ENCODE peak calls at places on chromosomes 3 and 15, in eight cellular contexts. Y is A549, P is K562, D is GM12878, K is HCT116, F is HepG2, R is SK-N-SH, M is GM23338. Z is an unnamed sample. For H3K4me1, the result is how much of the 10 kb centered on the place peaks cover.

GRCh38 chr3:24579008-24579407 is 84.4 kb upstream of the THRB start:
- DNase-seq in Y (no peak), P (peak), D (no peak), K (no peak), F (no peak), R (peak), M (peak), Z (no peak)

GRCh38 chr3:30440147-30440604 is 166.2 kb upstream of the TGFBR2 start:
- DNase-seq in Y (peak), P (no peak), D (no peak), K (no peak), F (peak), R (no peak), M (no peak), Z (peak)

GRCh38 chr3:161305095-161305991 is 66.0 kb downstream of the SPTSSB start:
- DNase-seq in Y (peak), P (peak), D (no peak), K (no peak), F (no peak), R (peak), M (peak), Z (no peak)

GRCh38 chr15:25424073-25424472 is 14.8 kb downstream of the UBE3A start:
- DNase-seq in Y (no peak), P (no peak), D (no peak), K (no peak), F (no peak), R (no peak), M (no peak), Z (no peak)

GRCh38 chr15:94083467-94083991 is 147.8 kb upstream of the MCTP2 start:
- DNase-seq in Y (no peak), P (no peak), D (no peak), K (no peak), F (no peak), R (no peak), M (no peak), Z (no peak)

GRCh38 chr3:39407773-39408492 is 1.4 kb downstream of the RPSA start:
- DNase-seq in Y (no peak), P (no peak), D (no peak), K (no peak), F (no peak), R (no peak), M (no peak), Z (no peak)

GRCh38 chr15:42919794-42920280 is 741 bp downstream of the TTBK2 start:
- DNase-seq in Y (peak), P (peak), D (no peak), K (no peak), F (peak), R (peak), M (peak), Z (no peak)

GRCh38 chr15:57216288-57216687 is 160.0 kb upstream of the CGNL1 start:
- DNase-seq in Y (peak), P (no peak), D (no peak), K (no peak), F (no peak), R (no peak), M (no peak), Z (no peak)

GRCh38 chr3:24683511-24684384 is 189.1 kb upstream of the THRB start:
- DNase-seq in Y (peak), P (peak), D (no peak), K (peak), F (peak), R (peak), M (peak), Z (peak)

GRCh38 chr15:55897560-55898336 is 95.7 kb downstream of the NEDD4 start:
- DNase-seq in Y (peak), P (peak), D (no peak), K (no peak), F (peak), R (peak), M (peak), Z (peak)

GRCh38 chr3:87437765-87438164 is 161.4 kb upstream of the POU1F1 start:
- DNase-seq in Y (peak), P (no peak), D (no peak), K (no peak), F (no peak), R (no peak), M (no peak), Z (no peak)

GRCh38 chr15:49370782-49371181 is 52.3 kb upstream of the FGF7 start:
- DNase-seq in Y (peak), P (no peak), D (no peak), K (peak), F (no peak), R (no peak), M (no peak), Z (peak)

GRCh38 chr3:134081211-134081610 is 51.5 kb upstream of the SLCO2A1 start:
- DNase-seq in Y (no peak), P (no peak), D (no peak), K (no peak), F (peak), R (no peak), M (no peak), Z (no peak)

GRCh38 chr3:140274429-140274828 is 339.4 kb downstream of the CLSTN2 start:
- DNase-seq in Y (no peak), P (no peak), D (no peak), K (no peak), F (no peak), R (no peak), M (no peak), Z (no peak)

GRCh38 chr3:43768594-43768993 is 77.9 kb downstream of the ABHD5 start:
- DNase-seq in Y (no peak), P (no peak), D (no peak), K (no peak), F (no peak), R (no peak), M (no peak), Z (no peak)

GRCh38 chr3:24377218-24377993 is 117.2 kb downstream of the THRB start:
- DNase-seq in Y (no peak), P (no peak), D (no peak), K (no peak), F (no peak), R (no peak), M (no peak), Z (no peak)

GRCh38 chr3:177524742-177525141 is 327.5 kb upstream of the TBL1XR1 start:
- DNase-seq in Y (no peak), P (no peak), D (no peak), K (no peak), F (no peak), R (no peak), M (no peak), Z (no peak)

GRCh38 chr15:71635735-71636134 is 174.6 kb upstream of the NR2E3 start:
- DNase-seq in Y (no peak), P (no peak), D (no peak), K (no peak), F (no peak), R (no peak), M (no peak), Z (no peak)

GRCh38 chr3:104102386-104102785 is 1264.3 kb upstream of the ALCAM start:
- DNase-seq in Y (peak), P (no peak), D (peak), K (peak), F (peak), R (no peak), M (peak), Z (peak)

GRCh38 chr3:143256416-143256815 is 136.8 kb downstream of the CHST2 start:
- DNase-seq in Y (no peak), P (no peak), D (no peak), K (no peak), F (no peak), R (no peak), M (no peak), Z (no peak)

GRCh38 chr3:102132370-102132769 is 283.1 kb downstream of the NFKBIZ start:
- DNase-seq in Y (no peak), P (no peak), D (no peak), K (no peak), F (no peak), R (no peak), M (no peak), Z (no peak)

GRCh38 chr15:74375303-74375693 is 7.9 kb upstream of the CYP11A1 start:
- DNase-seq in Y (peak), P (peak), D (no peak), K (peak), F (peak), R (peak), M (peak), Z (peak)

GRCh38 chr3:136196401-136197158 is 445 bp upstream of the MSL2 start:
- DNase-seq in Y (peak), P (peak), D (peak), K (peak), F (peak), R (peak), M (peak), Z (peak)

GRCh38 chr15:78855746-78856145 is 16.9 kb upstream of the MORF4L1 start:
- DNase-seq in Y (no peak), P (no peak), D (no peak), K (no peak), F (no peak), R (no peak), M (no peak), Z (no peak)

GRCh38 chr3:52286777-52287110 is 884 bp upstream of the GLYCTK start:
- DNase-seq in Y (no peak), P (no peak), D (no peak), K (no peak), F (peak), R (no peak), M (no peak), Z (no peak)

GRCh38 chr15:36982441-36982840 is 117.9 kb downstream of the MEIS2 start:
- DNase-seq in Y (no peak), P (no peak), D (no peak), K (no peak), F (no peak), R (no peak), M (no peak), Z (no peak)

GRCh38 chr3:140292154-140292553 is 357.2 kb downstream of the CLSTN2 start:
- DNase-seq in Y (no peak), P (no peak), D (no peak), K (no peak), F (no peak), R (no peak), M (no peak), Z (no peak)

GRCh38 chr3:129888739-129889138 is 4.8 kb downstream of the TMCC1 start:
- DNase-seq in Y (peak), P (no peak), D (no peak), K (peak), F (no peak), R (no peak), M (no peak), Z (peak)

GRCh38 chr3:175383813-175384212 is 524.7 kb downstream of the NAALADL2 start:
- DNase-seq in Y (no peak), P (no peak), D (no peak), K (no peak), F (no peak), R (no peak), M (no peak), Z (no peak)

GRCh38 chr3:148790841-148791240 is 36.8 kb upstream of the CPB1 start:
- DNase-seq in Y (no peak), P (no peak), D (no peak), K (no peak), F (no peak), R (no peak), M (no peak), Z (no peak)

GRCh38 chr15:45128971-45129639 is 574 bp downstream of the DUOXA1 start:
- DNase-seq in Y (no peak), P (no peak), D (no peak), K (no peak), F (no peak), R (no peak), M (peak), Z (no peak)
- H3K4me3 ChIP-seq in Y (no peak), P (no peak), D (no peak), K (peak), F (no peak), R (no peak), M (peak), Z (no peak)

DNA sequence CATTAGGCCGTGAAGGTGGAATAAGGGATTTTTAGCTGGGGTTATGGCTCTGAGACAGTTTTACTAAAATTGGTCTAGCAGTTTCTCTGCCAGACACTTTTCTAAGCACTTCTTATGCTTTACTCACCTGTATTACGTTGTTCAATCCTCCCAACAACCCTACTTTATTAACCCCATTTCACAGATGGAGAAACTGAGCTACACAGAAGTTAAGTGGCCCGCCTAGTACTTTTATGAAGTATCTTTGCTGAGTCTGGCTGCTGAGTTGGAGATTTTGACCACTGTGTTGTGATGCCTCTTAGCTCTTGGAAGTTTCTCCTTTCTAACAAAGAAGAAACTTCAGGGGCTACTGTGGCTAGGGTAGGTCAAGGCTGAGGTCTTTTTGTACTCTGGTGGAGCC is 11.5 kb downstream of the LIMD1 start:
- DNase-seq in Y (no peak), P (no peak), D (no peak), K (no peak), F (no peak), R (no peak), M (no peak), Z (no peak)
- H3K4me1 ChIP-seq in Y (under half), P (under half), D (under half), K (under half), F (under half), R (under half), M (under half), Z (under half)

DNA sequence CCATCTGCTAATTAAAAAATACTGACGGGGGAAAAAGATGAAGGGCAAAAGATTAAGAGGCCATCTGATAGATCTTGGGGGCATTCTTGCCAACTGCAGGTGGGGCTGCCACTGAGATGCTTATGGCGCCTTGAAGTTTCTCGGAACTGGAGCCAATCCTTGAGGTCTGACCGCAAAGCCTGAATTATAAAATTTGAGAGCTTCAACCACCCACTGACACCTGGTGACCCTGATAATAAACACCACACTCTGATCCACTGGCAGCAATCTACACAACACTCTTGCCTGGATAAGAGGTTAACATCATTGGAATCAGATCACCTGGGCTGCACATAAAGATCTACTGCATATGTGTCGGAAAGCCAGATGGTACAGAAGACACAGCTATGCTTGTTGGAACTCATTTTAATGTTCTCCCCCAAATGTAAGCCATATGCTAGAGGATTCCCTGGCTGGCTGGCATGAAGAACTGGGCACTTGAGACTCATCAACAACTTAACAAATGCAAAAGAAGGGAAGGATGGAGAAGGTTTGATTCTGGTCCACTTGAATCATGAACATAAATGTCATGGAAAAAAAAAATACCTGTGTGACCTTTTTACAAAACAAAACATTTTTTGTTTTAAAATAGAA is 190.4 kb downstream of the OSBPL10 start:
- DNase-seq in Y (no peak), P (no peak), D (no peak), K (no peak), F (no peak), R (no peak), M (no peak), Z (no peak)
- TF ChIP-seq REST in Y (no peak), P (no peak), D (no peak), K (no peak), F (no peak), R (no peak), M (no peak), Z (no peak)

GRCh38 chr3:46489875-46490274 is 7.9 kb upstream of the RTP3 start:
- DNase-seq in Y (no peak), P (no peak), D (no peak), K (no peak), F (no peak), R (no peak), M (no peak), Z (no peak)

GRCh38 chr3:46490338-46491084 is 7.3 kb upstream of the RTP3 start:
- DNase-seq in Y (no peak), P (no peak), D (no peak), K (no peak), F (no peak), R (no peak), M (no peak), Z (no peak)

GRCh38 chr3:46491089-46492070 is 6.4 kb upstream of the RTP3 start:
- DNase-seq in Y (no peak), P (no peak), D (no peak), K (no peak), F (no peak), R (no peak), M (no peak), Z (no peak)

GRCh38 chr3:46488735-46489361 is 8.9 kb upstream of the RTP3 start:
- DNase-seq in Y (peak), P (peak), D (peak), K (peak), F (peak), R (peak), M (peak), Z (peak)

DNA sequence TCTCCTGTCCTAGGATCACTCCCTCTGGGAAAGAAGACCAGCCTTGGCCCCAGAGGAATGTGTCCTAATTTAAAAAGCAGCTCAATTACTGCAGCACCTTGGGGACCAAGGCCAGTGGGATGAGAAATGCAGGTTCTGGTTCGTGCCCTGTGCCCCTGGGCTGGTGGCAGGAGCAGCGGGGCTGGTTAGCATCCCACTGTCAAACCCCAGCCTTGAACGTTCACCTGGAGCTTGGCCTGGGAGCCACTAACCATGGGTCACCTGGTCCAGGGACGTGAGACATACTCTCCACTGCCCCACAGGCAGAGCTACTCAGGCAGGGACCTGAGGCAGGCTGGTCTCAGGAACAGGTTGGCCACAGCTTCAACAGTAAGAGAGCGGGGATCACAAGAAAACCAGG is 8.4 kb upstream of the RTP3 start:
- DNase-seq in Y (no peak), P (no peak), D (no peak), K (no peak), F (no peak), R (no peak), M (no peak), Z (no peak)
- H3K4me3 ChIP-seq in Y (no peak), P (no peak), D (no peak), K (no peak), F (no peak), R (no peak), M (peak), Z (no peak)

DNA sequence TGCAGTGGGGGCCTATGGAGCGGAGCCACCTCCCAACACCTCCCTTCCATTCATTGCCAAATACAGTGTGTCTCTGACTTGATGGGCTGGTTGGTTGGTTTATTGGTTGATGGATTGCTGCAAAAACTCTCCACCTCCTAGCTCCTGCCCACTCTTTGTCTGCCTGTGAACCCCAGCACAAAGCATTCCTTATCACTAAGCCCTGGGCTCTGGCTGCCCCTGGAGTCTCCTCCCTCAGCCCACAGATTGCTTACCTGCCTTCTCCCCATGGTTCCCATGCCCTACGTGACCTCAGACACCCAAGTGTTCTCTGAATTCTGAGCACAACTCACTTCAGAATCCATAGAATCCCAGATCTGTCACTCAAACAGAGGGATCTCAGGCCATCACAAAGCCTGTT is 139.1 kb upstream of the TPM1 start:
- DNase-seq in Y (no peak), P (no peak), D (no peak), K (no peak), F (peak), R (no peak), M (no peak), Z (no peak)
- H3K4me1 ChIP-seq in Y (under half), P (under half), D (under half), K (under half), F (half or more), R (under half), M (under half), Z (under half)

GRCh38 chr3:71584216-71585061 is 911 bp upstream of the FOXP1 start:
- DNase-seq in Y (peak), P (peak), D (no peak), K (no peak), F (peak), R (peak), M (peak), Z (no peak)

GRCh38 chr3:71586810-71587242 is 3.3 kb upstream of the FOXP1 start:
- DNase-seq in Y (no peak), P (no peak), D (no peak), K (no peak), F (no peak), R (no peak), M (no peak), Z (no peak)

GRCh38 chr3:71585126-71585525 is 1.6 kb upstream of the FOXP1 start:
- DNase-seq in Y (peak), P (peak), D (no peak), K (no peak), F (no peak), R (no peak), M (no peak), Z (no peak)

GRCh38 chr3:71587958-71588357 is 4.4 kb upstream of the FOXP1 start:
- DNase-seq in Y (no peak), P (no peak), D (no peak), K (no peak), F (no peak), R (no peak), M (no peak), Z (no peak)

GRCh38 chr3:71585891-71586809 is 2.6 kb upstream of the FOXP1 start:
- DNase-seq in Y (peak), P (peak), D (no peak), K (peak), F (no peak), R (peak), M (peak), Z (peak)
- TF ChIP-seq REST in Y (no peak), P (no peak), D (no peak), K (no peak), F (no peak), R (no peak), M (no peak), Z (no peak)

DNA sequence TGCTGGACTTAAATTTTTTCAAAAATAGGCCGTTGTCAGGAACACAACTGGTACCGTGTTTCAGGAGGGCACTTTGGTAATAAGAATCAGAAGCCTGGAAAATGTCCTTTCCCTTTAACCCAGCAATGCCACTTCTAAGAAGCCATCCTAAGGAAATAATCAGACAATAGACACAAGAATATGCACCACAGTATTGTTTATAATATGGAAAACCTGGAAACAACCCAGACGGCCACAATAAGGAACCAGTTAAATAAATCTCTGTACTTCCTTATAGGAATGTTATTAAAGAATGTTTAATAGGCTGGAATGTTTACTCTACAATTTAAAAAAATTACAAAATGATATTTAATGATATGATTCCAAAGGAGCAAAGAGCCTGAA is 30.4 kb upstream of the ATP1B3 start:
- DNase-seq in Y (no peak), P (no peak), D (no peak), K (no peak), F (no peak), R (no peak), M (no peak), Z (no peak)
- H3K4me3 ChIP-seq in Y (no peak), P (no peak), D (no peak), K (no peak), F (no peak), R (no peak), M (no peak), Z (no peak)

GRCh38 chr15:52800852-52801747 is 11.0 kb upstream of the ONECUT1 start:
- DNase-seq in Y (no peak), P (no peak), D (no peak), K (no peak), F (no peak), R (no peak), M (peak), Z (no peak)
- H3K4me1 ChIP-seq in Y (under half), P (under half), D (under half), K (under half), F (under half), R (under half), M (half or more), Z (under half)

Z was measured in Panc1.